ENCODE peak calls at places on chromosome 18, in five cellular contexts. N is AG04450, A is spleen, Z is AG09309, U is lower lobe of right lung. V is an unnamed sample.

GRCh38 chr18:12307871-12308385 is at the start of gene TUBB6:
- DNase-seq in A (peak), Z (no peak), U (peak), N (no peak), V (no peak)

GRCh38 chr18:47545613-47546012 is 294.2 kb upstream of the SKOR2 start:
- DNase-seq in U (no peak), Z (no peak), A (no peak), N (no peak), V (no peak)

GRCh38 chr18:23284629-23285028 is 149.3 kb downstream of the CABLES1 start:
- DNase-seq in Z (no peak), U (no peak), A (no peak), N (no peak), V (no peak)

GRCh38 chr18:47519706-47520105 is 268.2 kb upstream of the SKOR2 start:
- DNase-seq in U (no peak), N (no peak), Z (no peak), A (no peak), V (no peak)

GRCh38 chr18:23875966-23876365 is 138.6 kb upstream of the TTC39C start:
- DNase-seq in A (no peak), U (no peak), N (no peak), Z (no peak), V (no peak)

GRCh38 chr18:8890957-8891464 is 185.7 kb downstream of the MTCL1 start:
- DNase-seq in Z (peak), A (no peak), U (no peak), N (peak), V (peak)

GRCh38 chr18:67305466-67305865 is 211.1 kb downstream of the DSEL start:
- DNase-seq in U (no peak), A (no peak), Z (no peak), N (no peak), V (no peak)

GRCh38 chr18:34801769-34802168 is 91.7 kb downstream of the DTNA start:
- DNase-seq in N (no peak), U (no peak), Z (no peak), A (no peak), V (no peak)

GRCh38 chr18:9210996-9211395 is 74.4 kb downstream of the ANKRD12 start:
- DNase-seq in Z (no peak), U (no peak), N (no peak), A (no peak), V (no peak)

GRCh38 chr18:70640336-70640887 is 351.6 kb downstream of the SOCS6 start:
- DNase-seq in Z (no peak), A (no peak), N (no peak), U (no peak), V (no peak)

GRCh38 chr18:78805840-78806239 is 173.8 kb upstream of the SALL3 start:
- DNase-seq in Z (no peak), U (no peak), A (peak), N (no peak), V (no peak)

GRCh38 chr18:13615432-13615861 is 110.9 kb downstream of the FAM210A start:
- DNase-seq in Z (no peak), U (no peak), N (no peak), A (no peak), V (no peak)

GRCh38 chr18:77061946-77062517 is 70.6 kb downstream of the MBP start:
- DNase-seq in A (peak), U (peak), N (no peak), Z (no peak), V (no peak)

GRCh38 chr18:3449702-3450357 is at the start of gene TGIF1:
- DNase-seq in Z (no peak), N (no peak), U (peak), A (peak), V (no peak)

GRCh38 chr18:35371412-35372195 is 5.5 kb downstream of the ZNF396 start:
- DNase-seq in N (no peak), A (no peak), U (no peak), Z (peak), V (no peak)

GRCh38 chr18:21218862-21219261 is 23.2 kb upstream of the GREB1L start:
- DNase-seq in N (no peak), Z (no peak), U (no peak), A (no peak), V (no peak)

GRCh38 chr18:48949051-48949605 is 1.6 kb downstream of the SMAD7 start:
- DNase-seq in A (peak), N (no peak), Z (no peak), U (peak), V (no peak)

GRCh38 chr18:56550121-56550520 is 88.3 kb downstream of the TXNL1 start:
- DNase-seq in A (no peak), U (no peak), N (no peak), Z (no peak), V (no peak)

GRCh38 chr18:24055878-24056277 is 41.3 kb downstream of the TTC39C start:
- DNase-seq in N (no peak), U (no peak), Z (no peak), A (no peak), V (no peak)

GRCh38 chr18:75168654-75169053 is 40.3 kb downstream of the PTGR3 start:
- DNase-seq in A (no peak), Z (no peak), N (no peak), U (no peak), V (no peak)

GRCh38 chr18:23540867-23541266 is 37.6 kb downstream of the RMC1 start:
- DNase-seq in Z (no peak), U (no peak), N (no peak), A (no peak), V (no peak)

GRCh38 chr18:76416935-76417334 is 78.1 kb downstream of the ZNF516 start:
- DNase-seq in Z (peak), A (no peak), U (no peak), N (no peak), V (no peak)

GRCh38 chr18:49456794-49457193 is 3.7 kb downstream of the DYM start:
- DNase-seq in N (no peak), A (no peak), U (no peak), Z (no peak), V (no peak)

GRCh38 chr18:54776282-54776977 is 51.8 kb upstream of the RAB27B start:
- DNase-seq in U (no peak), Z (peak), A (no peak), N (peak), V (peak)

GRCh38 chr18:22475426-22476100 is 57.8 kb upstream of the CTAGE1 start:
- DNase-seq in N (no peak), Z (no peak), U (no peak), A (no peak), V (no peak)

GRCh38 chr18:63472380-63472779 is 4.4 kb upstream of the SERPINB5 start:
- DNase-seq in U (no peak), N (no peak), A (no peak), Z (no peak), V (no peak)

GRCh38 chr18:43661570-43661969 is 384.3 kb upstream of the SYT4 start:
- DNase-seq in N (peak), A (no peak), U (no peak), Z (peak), V (peak)

GRCh38 chr18:3410273-3410672 is 39.7 kb upstream of the TGIF1 start:
- DNase-seq in A (no peak), Z (no peak), U (no peak), N (no peak), V (no peak)

GRCh38 chr18:76349067-76349715 is 145.9 kb downstream of the ZNF516 start:
- DNase-seq in N (no peak), U (no peak), Z (no peak), A (no peak), V (no peak)

GRCh38 chr18:58128286-58129018 is 84.4 kb downstream of the NEDD4L start:
- DNase-seq in A (no peak), Z (no peak), U (no peak), N (no peak), V (peak)

DNA sequence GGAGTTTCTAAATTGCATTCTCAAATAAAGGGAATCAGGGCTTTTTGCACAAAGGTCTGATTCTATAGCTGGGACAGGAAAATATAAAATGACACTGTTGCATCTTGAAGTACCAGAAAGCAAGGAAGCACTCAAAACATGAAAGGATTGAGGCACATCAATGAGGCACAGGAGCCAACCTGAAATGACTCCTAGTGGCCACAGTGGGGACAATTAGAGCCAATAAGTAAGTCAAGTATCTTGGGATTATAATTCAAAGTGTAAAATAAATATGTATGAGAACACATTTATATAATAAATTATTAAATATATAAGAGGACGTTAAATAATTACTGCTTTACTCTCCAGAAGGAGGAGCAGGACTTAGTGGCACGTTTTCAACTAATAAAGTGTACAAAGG is 1259.5 kb upstream of the CDH2 start:
- DNase-seq in N (no peak), A (no peak), U (no peak), Z (no peak), V (no peak)
- TF ChIP-seq CTCF in N (no peak), A (no peak), U (no peak), Z (no peak), V (peak)

GRCh38 chr18:38619129-38619528 is 1053.5 kb upstream of the CELF4 start:
- DNase-seq in A (no peak), N (no peak), Z (no peak), U (no peak), V (no peak)
- H3K4me3 ChIP-seq in A (no peak), N (no peak), Z (no peak), U (no peak), V (no peak)

GRCh38 chr18:50642439-50642838 is 82.6 kb downstream of the MAPK4 start:
- DNase-seq in U (no peak), A (no peak), N (no peak), Z (no peak), V (no peak)
- TF ChIP-seq CTCF in U (no peak), A (no peak), N (no peak), Z (no peak), V (no peak)

DNA sequence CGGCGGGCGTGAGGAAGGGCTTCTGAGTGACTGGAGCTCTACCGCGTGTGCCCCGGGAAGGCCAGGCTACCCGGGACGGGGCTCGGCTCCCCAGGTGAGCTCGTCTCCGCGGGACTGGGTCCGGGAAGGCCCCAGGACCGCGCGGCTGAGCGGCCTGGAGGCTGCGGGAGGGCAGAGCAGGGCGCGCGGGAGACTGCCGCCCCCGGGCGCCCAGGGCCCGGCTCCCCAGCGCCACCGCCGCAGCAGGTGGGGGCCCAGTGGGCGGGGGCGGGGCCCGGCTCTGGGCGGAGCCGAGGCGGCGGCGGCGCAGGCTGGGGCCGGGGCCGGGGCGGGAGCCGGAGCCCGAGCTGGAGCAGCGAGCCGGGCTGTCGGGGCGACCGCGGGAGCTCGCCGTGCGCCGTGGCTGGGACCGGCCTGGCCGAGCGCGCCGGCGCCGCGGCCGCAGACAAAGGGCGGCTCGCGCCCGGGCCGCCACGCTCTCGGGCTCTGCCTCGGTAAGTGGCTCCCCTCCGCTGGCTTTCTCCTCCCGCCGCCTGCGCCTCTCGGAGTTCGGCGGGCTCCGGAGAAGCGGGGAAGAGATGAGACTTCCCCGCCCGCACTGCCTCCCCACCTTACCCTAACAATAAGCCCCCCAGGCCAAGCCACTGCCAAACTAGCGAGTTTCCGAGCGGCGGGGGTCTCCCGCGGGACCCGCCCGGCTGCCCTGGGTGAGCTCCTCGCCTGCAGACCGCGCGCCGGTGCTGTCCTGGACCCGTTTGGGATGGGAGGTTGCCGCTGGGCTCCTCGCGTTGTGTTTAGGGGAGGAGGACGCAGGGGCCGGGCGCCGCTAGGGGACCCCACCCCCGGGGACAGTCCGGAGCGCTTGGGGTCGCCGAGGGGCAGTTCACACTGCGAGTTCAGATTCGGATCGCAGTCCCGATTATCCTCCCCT is at the start of gene MAPK4:
- DNase-seq in Z (no peak), A (peak), U (peak), N (no peak), V (no peak)
- H3K4me3 ChIP-seq in Z (peak), A (peak), U (peak), N (peak), V (peak)

GRCh38 chr18:31680836-31681568 is 3.4 kb downstream of the B4GALT6 start:
- DNase-seq in U (no peak), N (no peak), A (no peak), Z (no peak), V (no peak)
- TF ChIP-seq CTCF in U (no peak), N (no peak), A (no peak), Z (no peak), V (peak)

V was measured in epithelial cell of proximal tubule.